ENCODE peak calls at places on chromosomes 3 and 15, in ten cellular contexts. C, J, U, F, P, W, K, A, I and O are unnamed samples.

GRCh38 chr15:85633859-85634258 is 160.9 kb downstream of the KLHL25 start:
- DNase-seq in C (no peak), J (no peak), U (no peak), F (no peak), P (no peak), W (no peak), K (no peak), A (no peak), I (no peak), O (no peak)

GRCh38 chr15:75696303-75696657 is 16.4 kb downstream of the CSPG4 start:
- DNase-seq in C (no peak), J (no peak), U (peak), F (no peak), P (no peak), W (no peak), K (no peak), A (no peak), I (peak), O (no peak)

GRCh38 chr15:38589502-38589901 is 24.9 kb upstream of the RASGRP1 start:
- DNase-seq in C (no peak), J (no peak), U (no peak), F (no peak), P (no peak), W (peak), K (no peak), A (no peak), I (peak), O (peak)

GRCh38 chr3:124119056-124119721 is 127.3 kb upstream of the ROPN1 start:
- DNase-seq in C (no peak), J (no peak), U (no peak), F (no peak), P (no peak), W (peak), K (no peak), A (no peak), I (peak), O (peak)

GRCh38 chr15:70035719-70036077 is 62.0 kb downstream of the TLE3 start:
- DNase-seq in C (no peak), J (no peak), U (peak), F (no peak), P (no peak), W (no peak), K (no peak), A (no peak), I (no peak), O (no peak)

GRCh38 chr15:53693729-53694533 is 65.5 kb downstream of the WDR72 start:
- DNase-seq in C (no peak), J (no peak), U (no peak), F (no peak), P (peak), W (no peak), K (no peak), A (no peak), I (no peak), O (no peak)

GRCh38 chr3:99901200-99901926 is 83.7 kb downstream of the CMSS1 start:
- DNase-seq in C (no peak), J (no peak), U (no peak), F (no peak), P (no peak), W (peak), K (no peak), A (no peak), I (peak), O (peak)

GRCh38 chr3:169945313-169945712 is 21.3 kb upstream of the SEC62 start:
- DNase-seq in C (peak), J (no peak), U (peak), F (no peak), P (no peak), W (peak), K (no peak), A (no peak), I (no peak), O (no peak)

GRCh38 chr3:32733631-32734229 is 48.7 kb downstream of the CNOT10 start:
- DNase-seq in C (no peak), J (no peak), U (peak), F (no peak), P (no peak), W (peak), K (no peak), A (no peak), I (peak), O (peak)

GRCh38 chr3:52221141-52221562 is 4.3 kb downstream of the TLR9 start:
- DNase-seq in C (no peak), J (no peak), U (no peak), F (no peak), P (peak), W (no peak), K (peak), A (no peak), I (no peak), O (no peak)

GRCh38 chr3:44065741-44066140 is 175.9 kb upstream of the TOPAZ1 start:
- DNase-seq in C (no peak), J (no peak), U (no peak), F (no peak), P (no peak), W (no peak), K (peak), A (no peak), I (no peak), O (no peak)

GRCh38 chr3:17954801-17955200 is 212.4 kb upstream of the TBC1D5 start:
- DNase-seq in C (no peak), J (no peak), U (no peak), F (no peak), P (no peak), W (no peak), K (peak), A (no peak), I (no peak), O (no peak)

GRCh38 chr15:73770049-73770448 is 16.9 kb upstream of the INSYN1 start:
- DNase-seq in C (no peak), J (no peak), U (no peak), F (no peak), P (no peak), W (no peak), K (no peak), A (no peak), I (no peak), O (no peak)

GRCh38 chr15:66886241-66886675 is 179.1 kb upstream of the SMAD3 start:
- DNase-seq in C (no peak), J (no peak), U (no peak), F (no peak), P (no peak), W (no peak), K (no peak), A (no peak), I (no peak), O (no peak)

GRCh38 chr3:28053759-28054158 is 187.7 kb upstream of the CMC1 start:
- DNase-seq in C (no peak), J (no peak), U (no peak), F (no peak), P (no peak), W (peak), K (no peak), A (no peak), I (peak), O (peak)

GRCh38 chr15:40238927-40239591 is at the start of gene PAK6:
- DNase-seq in C (peak), J (no peak), U (no peak), F (no peak), P (peak), W (peak), K (peak), A (peak), I (peak), O (peak)

GRCh38 chr3:78831446-78831972 is 936.3 kb downstream of the ROBO1 start:
- DNase-seq in C (no peak), J (no peak), U (no peak), F (no peak), P (no peak), W (no peak), K (no peak), A (no peak), I (no peak), O (no peak)

GRCh38 chr3:44680921-44681455 is 31.5 kb upstream of the ZNF502 start:
- DNase-seq in C (no peak), J (no peak), U (no peak), F (no peak), P (no peak), W (no peak), K (no peak), A (no peak), I (peak), O (no peak)

GRCh38 chr15:84112025-84112424 is 123.5 kb upstream of the GOLGA6L4 start:
- DNase-seq in C (no peak), J (no peak), U (no peak), F (no peak), P (no peak), W (peak), K (no peak), A (no peak), I (no peak), O (peak)

GRCh38 chr15:65085990-65086679 is 9.6 kb downstream of the KBTBD13 start:
- DNase-seq in C (no peak), J (no peak), U (peak), F (no peak), P (no peak), W (no peak), K (peak), A (peak), I (no peak), O (peak)
- TF ChIP-seq CTCF in C (peak), J (peak), U (peak), F (peak), P (no peak), W (peak), K (peak), A (peak), I (peak), O (peak)

GRCh38 chr15:79453446-79453845 is 21.3 kb downstream of the MINAR1 start:
- DNase-seq in C (no peak), J (no peak), U (no peak), F (no peak), P (no peak), W (no peak), K (no peak), A (no peak), I (no peak), O (no peak)

GRCh38 chr15:79447060-79447459 is 14.9 kb downstream of the MINAR1 start:
- DNase-seq in C (no peak), J (no peak), U (no peak), F (no peak), P (no peak), W (no peak), K (no peak), A (no peak), I (no peak), O (no peak)

GRCh38 chr15:79452244-79453051 is 20.3 kb downstream of the MINAR1 start:
- DNase-seq in C (no peak), J (no peak), U (no peak), F (no peak), P (no peak), W (no peak), K (no peak), A (no peak), I (no peak), O (no peak)

GRCh38 chr15:79451361-79451999 is 19.3 kb downstream of the MINAR1 start:
- DNase-seq in C (no peak), J (no peak), U (no peak), F (no peak), P (no peak), W (no peak), K (peak), A (no peak), I (no peak), O (no peak)

DNA sequence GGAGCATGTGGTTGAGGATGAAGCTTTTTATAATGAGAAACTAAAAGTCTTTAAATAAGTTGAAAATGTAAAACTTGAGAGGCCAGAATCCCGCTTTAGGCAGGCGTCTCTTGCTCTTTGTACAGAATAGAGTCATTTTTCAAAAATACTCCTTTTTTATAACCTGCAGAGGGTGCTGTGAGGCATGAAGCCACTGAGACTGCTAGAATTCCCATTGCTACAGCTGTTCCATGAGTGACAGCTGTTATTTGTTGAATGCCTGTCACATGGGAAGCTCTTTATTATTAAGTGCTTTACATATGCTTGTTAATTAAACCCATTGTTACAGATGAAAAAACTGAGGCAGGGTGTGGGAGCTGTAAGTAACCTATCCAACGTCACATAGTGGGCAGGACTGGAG is 18.5 kb downstream of the MINAR1 start:
- DNase-seq in C (no peak), J (no peak), U (no peak), F (no peak), P (no peak), W (no peak), K (no peak), A (no peak), I (no peak), O (no peak)
- TF ChIP-seq CTCF in C (no peak), J (no peak), U (no peak), F (no peak), P (no peak), W (peak), K (peak), A (peak), I (peak), O (peak)

GRCh38 chr3:10706156-10707088 is 109.6 kb upstream of the SLC6A11 start:
- DNase-seq in C (no peak), J (no peak), U (no peak), F (no peak), P (no peak), W (no peak), K (peak), A (peak), I (no peak), O (no peak)

GRCh38 chr3:10703875-10704274 is 112.2 kb upstream of the SLC6A11 start:
- DNase-seq in C (no peak), J (no peak), U (no peak), F (no peak), P (no peak), W (peak), K (peak), A (peak), I (peak), O (peak)

GRCh38 chr3:10707984-10708868 is 107.8 kb upstream of the SLC6A11 start:
- DNase-seq in C (no peak), J (no peak), U (no peak), F (no peak), P (no peak), W (no peak), K (peak), A (no peak), I (no peak), O (no peak)

GRCh38 chr3:10709110-10709781 is 106.8 kb upstream of the SLC6A11 start:
- DNase-seq in C (no peak), J (no peak), U (no peak), F (no peak), P (no peak), W (no peak), K (no peak), A (no peak), I (no peak), O (no peak)

DNA sequence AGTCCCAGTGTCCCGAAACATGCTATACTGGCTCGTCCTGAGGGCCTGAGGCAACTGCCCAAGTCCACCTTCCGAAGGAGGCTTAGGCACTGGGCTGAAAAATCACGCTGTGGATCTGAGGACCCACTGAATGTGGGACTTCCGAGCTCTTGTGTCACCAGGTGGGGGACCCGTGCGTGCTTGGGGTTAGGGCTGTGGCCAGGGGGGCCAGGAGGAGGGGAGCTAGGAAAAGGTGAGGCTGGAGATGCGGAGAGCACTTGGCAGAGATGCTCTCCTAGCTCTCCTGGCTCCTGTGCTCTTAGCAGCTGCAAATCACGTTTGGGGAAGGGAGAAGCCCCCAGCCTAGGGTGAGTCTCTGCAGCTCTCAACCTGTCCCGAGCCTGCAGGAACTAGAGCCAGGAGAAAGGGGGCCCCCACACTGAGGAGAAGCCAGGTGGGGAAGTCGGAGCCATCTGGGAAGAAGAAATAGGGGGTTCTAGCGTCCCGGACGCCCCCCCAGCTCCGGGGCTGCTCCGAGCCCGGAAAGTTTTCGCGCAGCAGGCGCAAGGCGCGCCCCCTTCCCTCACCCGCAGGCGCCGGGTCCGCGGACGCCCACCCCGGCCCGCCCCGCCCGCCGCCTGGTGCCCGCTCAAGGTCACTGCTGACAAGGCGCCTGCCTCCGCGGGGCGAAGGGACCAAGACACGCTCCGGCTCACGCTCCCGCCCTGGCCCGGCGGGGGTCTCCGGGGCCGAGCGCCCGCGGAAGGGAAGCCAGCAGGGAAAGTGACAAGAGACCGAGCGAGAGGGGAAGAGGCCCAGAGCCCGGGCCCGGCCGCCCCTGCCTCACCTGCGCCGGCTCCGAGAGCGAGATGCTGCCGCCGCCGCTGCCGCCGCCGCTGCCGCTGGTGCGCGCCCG is 108.7 kb upstream of the SLC6A11 start:
- DNase-seq in C (no peak), J (no peak), U (no peak), F (no peak), P (no peak), W (no peak), K (peak), A (peak), I (no peak), O (no peak)
- TF ChIP-seq CTCF in C (no peak), J (no peak), U (no peak), F (no peak), P (no peak), W (no peak), K (peak), A (no peak), I (no peak), O (peak)

GRCh38 chr3:40877651-40878463 is 321.4 kb upstream of the CTNNB1 start:
- DNase-seq in C (peak), J (peak), U (no peak), F (peak), P (peak), W (peak), K (no peak), A (no peak), I (peak), O (no peak)
- TF ChIP-seq CTCF in C (no peak), J (no peak), U (no peak), F (no peak), P (no peak), W (no peak), K (no peak), A (no peak), I (no peak), O (no peak)